ENCODE peak calls at places on chromosomes 16 and 17, in eight cellular contexts. B is skeletal muscle cell; N is activated naive CD4-positive, alpha-beta T cell treated with anti-CD3 and anti-CD28 coated beads, Interleukin-2, amount 50 U/mL, for 16 hours; P is glutamatergic neuron; F is esophagus muscularis mucosa; Q is fibroblast of villous mesenchyme; D is GM12865; Z is stimulated activated naive CD8-positive, alpha-beta T cell treated with anti-CD3 and anti-CD28 coated beads, Interleukin-15, Interleukin-2, amounts not matched to agents 100 U/mL and 50 U/mL, for 24 hours. H is an unnamed sample.

GRCh38 chr16:66342294-66342900 is 24.1 kb upstream of the CDH5 start:
- DNase-seq in B (no peak), N (peak), P (peak), F (no peak), Q (peak), D (peak), Z (peak), H (no peak)

GRCh38 chr17:5527647-5528250 is 41.4 kb downstream of the MIS12 start:
- DNase-seq in B (no peak), N (no peak), P (no peak), F (no peak), Q (no peak), D (no peak), Z (no peak), H (no peak)

GRCh38 chr16:84075376-84075775 is 32.8 kb upstream of the SLC38A8 start:
- DNase-seq in B (no peak), N (no peak), P (no peak), F (no peak), Q (no peak), D (no peak), Z (no peak), H (no peak)

GRCh38 chr17:75854881-75855309 is 240 bp downstream of the WBP2 start:
- DNase-seq in B (no peak), N (no peak), P (no peak), F (no peak), Q (no peak), D (no peak), Z (no peak), H (no peak)

GRCh38 chr16:51151435-51151950 is 423 bp upstream of the SALL1 start:
- DNase-seq in B (peak), N (no peak), P (peak), F (no peak), Q (peak), D (no peak), Z (no peak), H (no peak)

GRCh38 chr17:64318068-64318467 is 55.0 kb upstream of the TEX2 start:
- DNase-seq in B (no peak), N (no peak), P (no peak), F (no peak), Q (no peak), D (no peak), Z (no peak), H (no peak)

GRCh38 chr17:46764709-46765401 is 53.6 kb downstream of the WNT3 start:
- DNase-seq in B (peak), N (no peak), P (no peak), F (no peak), Q (peak), D (no peak), Z (no peak), H (peak)

GRCh38 chr16:30084816-30085159 is 6.9 kb downstream of the TBX6 start:
- DNase-seq in B (no peak), N (no peak), P (no peak), F (no peak), Q (peak), D (no peak), Z (no peak), H (no peak)

GRCh38 chr17:68600881-68601564 is at the start of gene FAM20A:
- DNase-seq in B (no peak), N (peak), P (peak), F (peak), Q (no peak), D (no peak), Z (peak), H (no peak)

GRCh38 chr17:7701681-7702080 is 3.3 kb upstream of the EFNB3 start:
- DNase-seq in B (no peak), N (no peak), P (no peak), F (no peak), Q (no peak), D (no peak), Z (no peak), H (no peak)